ENCODE peak calls at places on chromosomes 16 and 17, in nine cellular contexts. Y, Q, K, P, V, R, N, G and T are unnamed samples.

GRCh38 chr17:75447951-75448856 is 8.2 kb upstream of the TMEM94 start:
- DNase-seq in G (peak; percentile 58), V (no peak), P (no peak), R (no peak), Y (no peak), Q (no peak), N (no peak), K (no peak), T (no peak)

GRCh38 chr17:76791053-76791980 is 53.4 kb downstream of the MFSD11 start:
- DNase-seq in G (peak; percentile 80), Q (peak; percentile 62), R (no peak), P (no peak), N (no peak), K (peak; percentile 85), Y (peak; percentile 2), V (no peak), T (no peak)

GRCh38 chr16:71961066-71962039 is 38.8 kb downstream of the PKD1L3 start:
- DNase-seq in N (peak; percentile 88), K (peak; percentile 86), Y (peak; percentile 72), R (peak; percentile 76), V (peak; percentile 85), Q (peak; percentile 71), G (peak; percentile 69), P (peak; percentile 84), T (peak; percentile 90)

GRCh38 chr17:3917391-3917931 is 1.2 kb upstream of the P2RX1 start:
- DNase-seq in K (peak; percentile 52), G (peak; percentile 45), P (peak; percentile 70), V (no peak), Q (peak; percentile 84), N (peak; percentile 73), R (no peak), Y (no peak), T (no peak)

GRCh38 chr17:47802341-47803022 is 19.1 kb downstream of the OSBPL7 start:
- DNase-seq in K (peak; percentile 57), Q (peak; percentile 90), V (peak; percentile 91), Y (peak; percentile 48), P (no peak), N (no peak), G (peak; percentile 20), R (peak; percentile 52), T (peak; percentile 76)

GRCh38 chr17:63497708-63498483 is 21.0 kb downstream of the ACE start:
- DNase-seq in V (no peak), G (peak; percentile 4), K (peak; percentile 19), N (no peak), R (no peak), Q (peak; percentile 78), P (no peak), Y (no peak), T (peak; percentile 88)

GRCh38 chr16:85333744-85334640 is 221.7 kb upstream of the CIBAR2 start:
- DNase-seq in V (no peak), N (no peak), P (no peak), K (no peak), Y (no peak), G (no peak), Q (peak; percentile 56), R (no peak), T (no peak)

GRCh38 chr17:67145406-67145805 is 99.6 kb downstream of the HELZ start:
- DNase-seq in K (no peak), R (no peak), G (no peak), N (no peak), Q (no peak), V (no peak), P (no peak), Y (no peak), T (no peak)

GRCh38 chr16:50539822-50540710 is 8.1 kb upstream of the NKD1 start:
- DNase-seq in Y (no peak), Q (no peak), P (no peak), N (no peak), R (no peak), V (peak; percentile 47), K (no peak), G (no peak), T (peak; percentile 44)

GRCh38 chr17:48054238-48055185 is 6.4 kb downstream of the NFE2L1 start:
- DNase-seq in P (peak; percentile 76), Q (peak; percentile 97), G (peak; percentile 84), R (no peak), V (no peak), K (peak; percentile 93), Y (no peak), N (peak; percentile 73), T (peak; percentile 98)